ENCODE peak calls at places on chromosomes 4 and X, in four cellular contexts. X is H1, R is K562, H is GM12878. Z is an unnamed sample.

GRCh38 chr4:76738081-76738931 is 159.6 kb downstream of the SOWAHB start:
- DNase-seq in R (no peak), X (no peak), H (peak; percentile 30), Z (peak; percentile 92)

GRCh38 chr4:15164571-15164970 is 162.3 kb downstream of the CPEB2 start:
- DNase-seq in X (no peak), H (no peak), R (no peak), Z (peak; percentile 27)

GRCh38 chrX:22969416-22969815 is 30.3 kb upstream of the DDX53 start:
- DNase-seq in X (no peak), R (no peak), H (no peak), Z (peak; percentile 16)

GRCh38 chr4:7939377-7940108 is at the start of gene AFAP1:
- DNase-seq in H (no peak), X (no peak), R (peak; percentile 81), Z (peak; percentile 76)

GRCh38 chr4:107665001-107665400 is 55.0 kb downstream of the PAPSS1 start:
- DNase-seq in X (no peak), H (no peak), R (no peak), Z (peak; percentile 17)

GRCh38 chr4:3427706-3428446 is 13.9 kb upstream of the HGFAC start:
- DNase-seq in R (no peak), H (no peak), X (no peak), Z (no peak)

GRCh38 chrX:153974003-153974725 is 1.6 kb downstream of the TMEM187 start:
- DNase-seq in H (no peak), R (no peak), X (no peak), Z (no peak)

GRCh38 chrX:115694028-115694427 is 133.1 kb downstream of the PLS3 start:
- DNase-seq in X (no peak), R (no peak), H (no peak), Z (no peak)

GRCh38 chrX:53831662-53832635 is 145.4 kb upstream of the HUWE1 start:
- DNase-seq in R (peak; percentile 38), H (peak; percentile 40), X (no peak), Z (peak; percentile 7)

GRCh38 chrX:154010330-154011087 is 9.2 kb downstream of the IRAK1 start:
- DNase-seq in R (no peak), H (no peak), X (no peak), Z (no peak)

GRCh38 chr4:138241281-138242075 is 671 bp downstream of the SLC7A11 start:
- DNase-seq in R (peak; percentile 71), H (no peak), X (no peak), Z (peak; percentile 38)

GRCh38 chr4:152106113-152106763 is 345.4 kb upstream of the GATB start:
- DNase-seq in X (no peak), H (no peak), R (peak; percentile 31), Z (peak; percentile 97)

GRCh38 chr4:158914178-158914577 is 145.4 kb downstream of the FNIP2 start:
- DNase-seq in X (no peak), H (no peak), R (no peak), Z (peak; percentile 84)

GRCh38 chrX:116285506-116285905 is 115.0 kb downstream of the AGTR2 start:
- DNase-seq in R (no peak), X (no peak), H (no peak), Z (no peak)

GRCh38 chr4:4668355-4669210 is 126.7 kb upstream of the STX18 start:
- DNase-seq in R (peak; percentile 10), X (no peak), H (no peak), Z (no peak)

GRCh38 chr4:152950402-152951274 is 14.5 kb downstream of the FHDC1 start:
- DNase-seq in H (no peak), X (no peak), R (no peak), Z (no peak)

GRCh38 chr4:186770446-186771175 is 47.0 kb upstream of the FAT1 start:
- DNase-seq in X (no peak), R (no peak), H (no peak), Z (peak; percentile 82)

GRCh38 chr4:159158989-159159388 is 56.1 kb downstream of the RAPGEF2 start:
- DNase-seq in H (no peak), X (no peak), R (no peak), Z (no peak)

GRCh38 chr4:170988446-170988845 is 824.8 kb upstream of the GALNTL6 start:
- DNase-seq in H (no peak), X (no peak), R (no peak), Z (no peak)

GRCh38 chr4:165440415-165440882 is 61.6 kb downstream of the CPE start:
- DNase-seq in R (no peak), H (no peak), X (no peak), Z (peak; percentile 63)

GRCh38 chr4:88600129-88600849 is 8.0 kb downstream of the HERC3 start:
- DNase-seq in X (no peak), H (no peak), R (no peak), Z (peak; percentile 95)

GRCh38 chr4:8731364-8731763 is 138.8 kb downstream of the CPZ start:
- DNase-seq in X (no peak), R (no peak), H (no peak), Z (no peak)

GRCh38 chr4:77454858-77455257 is 150.8 kb upstream of the CXCL13 start:
- DNase-seq in X (no peak), R (no peak), H (no peak), Z (no peak)

GRCh38 chr4:38366451-38366850 is 297.5 kb upstream of the KLF3 start:
- DNase-seq in R (no peak), H (no peak), X (no peak), Z (no peak)
- TF ChIP-seq CHD1 in R (no peak), H (no peak), X (no peak), Z (no peak)

DNA sequence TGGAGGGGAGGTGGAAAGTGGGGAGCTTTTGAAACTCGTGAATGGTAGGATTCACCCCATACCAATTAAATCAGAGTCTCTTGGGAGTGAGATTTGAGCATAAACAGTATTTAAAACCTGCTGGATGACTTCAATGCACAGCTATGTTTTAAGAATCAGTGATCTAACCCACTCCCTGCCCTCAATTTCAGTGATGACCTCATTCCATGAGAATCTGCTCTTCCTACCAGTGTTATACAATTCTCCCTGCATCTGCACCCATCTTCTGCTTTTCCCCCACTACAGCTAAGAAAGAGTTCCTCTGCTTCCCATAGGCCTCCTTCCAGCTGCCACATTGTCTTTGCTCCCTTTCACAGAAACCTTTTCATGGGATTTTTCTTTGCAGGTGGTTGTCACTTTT is 18.3 kb upstream of the H2AZ1 start:
- DNase-seq in H (no peak), X (no peak), R (no peak), Z (peak; percentile 93)
- TF ChIP-seq CHD1 in H (no peak), X (no peak), R (no peak), Z (no peak)

DNA sequence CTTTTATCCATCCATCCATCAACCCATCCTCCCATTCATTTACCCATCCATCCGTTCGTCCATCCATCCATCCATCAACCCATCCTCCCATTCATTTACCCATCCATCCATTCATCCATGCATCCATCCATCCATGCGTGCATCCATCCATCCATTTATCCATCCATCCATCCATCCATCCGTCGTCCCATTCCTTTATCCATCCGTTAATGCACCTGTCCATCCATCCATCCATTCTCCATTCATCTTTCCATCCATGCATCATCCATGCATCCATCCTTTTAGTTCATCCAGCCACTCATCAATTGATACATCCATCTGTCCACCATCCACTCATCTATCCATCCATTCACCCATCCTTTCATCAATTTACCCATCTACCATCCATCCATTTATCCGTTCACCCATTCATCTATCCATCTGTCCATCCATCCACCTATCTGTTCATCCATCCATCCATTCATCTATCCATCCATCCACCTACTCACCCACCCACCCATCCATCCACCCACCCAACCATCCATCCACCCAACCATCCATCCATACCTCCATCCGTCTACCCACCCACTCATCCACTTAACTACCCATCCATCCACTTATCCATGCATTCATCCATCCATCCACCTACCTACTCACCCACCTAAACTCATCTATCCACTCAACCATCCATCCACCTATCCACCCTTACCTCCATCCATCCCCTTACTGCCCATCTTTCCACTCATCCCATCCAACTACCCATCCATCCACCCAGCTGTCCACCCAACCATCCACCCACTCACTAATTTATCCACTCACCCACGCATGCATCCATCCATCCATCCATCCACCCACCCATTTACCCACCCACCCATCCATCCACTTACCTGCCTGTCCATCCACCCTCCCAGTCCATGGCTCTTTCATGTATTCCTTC is 9.6 kb downstream of the CD99 start:
- DNase-seq in X (no peak), R (no peak), H (no peak), Z (no peak)
- TF ChIP-seq CHD1 in X (no peak), R (no peak), H (no peak), Z (no peak)

GRCh38 chrX:133668225-133668931 is 253.1 kb upstream of the GPC4 start:
- DNase-seq in R (no peak), H (no peak), X (no peak), Z (no peak)

GRCh38 chrX:133666256-133666655 is 251.0 kb upstream of the GPC4 start:
- DNase-seq in H (no peak), R (no peak), X (no peak), Z (no peak)

GRCh38 chrX:133674726-133675470 is 259.6 kb upstream of the GPC4 start:
- DNase-seq in H (no peak), R (no peak), X (no peak), Z (no peak)

DNA sequence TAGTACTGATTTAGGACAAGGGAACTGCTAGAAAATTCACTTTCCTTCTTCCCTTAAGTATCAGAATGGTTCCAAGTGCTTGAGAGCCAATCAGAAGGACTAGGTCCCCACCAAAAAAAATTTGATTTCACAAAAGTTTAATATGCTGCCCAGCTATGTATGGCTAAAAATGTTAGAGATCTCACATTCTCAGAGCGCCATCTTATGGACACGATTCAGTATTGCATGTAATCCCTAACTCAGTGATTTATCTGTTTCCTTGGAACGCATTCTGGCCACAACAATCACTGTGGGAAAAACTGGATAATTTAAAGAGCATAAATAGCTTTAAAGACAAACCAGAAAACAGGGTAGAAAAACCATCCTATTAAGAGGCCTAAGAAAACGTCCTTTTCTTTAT is 255.1 kb upstream of the GPC4 start:
- DNase-seq in X (no peak), H (peak; percentile 1), R (peak; percentile 40), Z (peak; percentile 31)
- TF ChIP-seq CHD1 in X (no peak), H (no peak), R (no peak), Z (no peak)

DNA sequence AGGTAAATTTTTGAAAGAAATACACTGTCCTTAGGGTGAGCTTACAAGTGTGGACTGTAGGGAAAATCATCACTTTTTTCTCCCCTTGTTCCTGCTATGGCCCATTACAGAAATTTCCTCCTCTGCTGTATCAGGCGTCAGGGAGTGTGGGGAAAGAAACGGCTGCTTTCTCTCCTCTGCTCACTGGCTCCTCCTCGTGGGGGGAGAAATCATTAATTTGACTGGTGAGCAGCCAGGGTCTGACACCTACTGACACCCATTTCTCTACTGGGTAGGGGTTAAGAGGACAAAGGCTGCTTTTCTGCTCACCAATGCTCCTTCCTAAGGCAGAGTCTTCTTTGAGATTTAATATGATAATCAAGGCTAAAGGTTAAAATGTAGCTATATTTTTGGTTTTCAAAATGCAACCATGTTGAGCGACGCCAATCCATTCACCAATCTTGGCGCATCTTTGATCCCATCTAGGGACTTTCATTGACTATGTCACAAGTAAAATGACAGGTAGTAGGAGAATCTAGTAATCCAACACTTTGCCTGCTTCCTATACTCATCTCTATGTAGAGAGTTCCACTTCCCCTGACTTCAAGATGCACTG is 25.1 kb downstream of the SETD7 start:
- DNase-seq in X (no peak), H (no peak), R (peak; percentile 70), Z (no peak)
- TF ChIP-seq CHD1 in X (no peak), H (no peak), R (no peak), Z (no peak)